ENCODE peak calls at places on chromosomes 6 and 20, in four cellular contexts. M, U, T and W are unnamed samples. For H3K4me1 and H3K27me3, the result is how much of the 10 kb centered on the place peaks cover.

GRCh38 chr20:32509639-32510066 is 75.5 kb downstream of the NOL4L start:
- DNase-seq in M (no peak), U (peak), T (no peak), W (no peak)

GRCh38 chr20:9485614-9486325 is 28.6 kb upstream of the LAMP5 start:
- DNase-seq in M (no peak), U (no peak), T (no peak), W (no peak)

GRCh38 chr20:1376453-1377270 is 16.2 kb downstream of the FKBP1A start:
- DNase-seq in M (no peak), U (no peak), T (no peak), W (no peak)

GRCh38 chr6:111076024-111076680 is 11.2 kb upstream of the SLC16A10 start:
- DNase-seq in M (no peak), U (no peak), T (no peak), W (no peak)

GRCh38 chr20:61816606-61817005 is 249.1 kb downstream of the TAF4 start:
- DNase-seq in M (no peak), U (no peak), T (peak), W (no peak)

GRCh38 chr20:53707341-53708102 is 113.9 kb upstream of the ZNF217 start:
- DNase-seq in M (no peak), U (no peak), T (no peak), W (no peak)

GRCh38 chr6:79146426-79146825 is 68.4 kb upstream of the PHIP start:
- DNase-seq in M (no peak), U (no peak), T (no peak), W (no peak)

GRCh38 chr20:47681977-47682812 is 103.1 kb downstream of the SULF2 start:
- DNase-seq in M (no peak), U (no peak), T (peak), W (no peak)

GRCh38 chr6:130198483-130199035 is 24.2 kb downstream of the SAMD3 start:
- DNase-seq in M (no peak), U (no peak), T (no peak), W (no peak)

DNA sequence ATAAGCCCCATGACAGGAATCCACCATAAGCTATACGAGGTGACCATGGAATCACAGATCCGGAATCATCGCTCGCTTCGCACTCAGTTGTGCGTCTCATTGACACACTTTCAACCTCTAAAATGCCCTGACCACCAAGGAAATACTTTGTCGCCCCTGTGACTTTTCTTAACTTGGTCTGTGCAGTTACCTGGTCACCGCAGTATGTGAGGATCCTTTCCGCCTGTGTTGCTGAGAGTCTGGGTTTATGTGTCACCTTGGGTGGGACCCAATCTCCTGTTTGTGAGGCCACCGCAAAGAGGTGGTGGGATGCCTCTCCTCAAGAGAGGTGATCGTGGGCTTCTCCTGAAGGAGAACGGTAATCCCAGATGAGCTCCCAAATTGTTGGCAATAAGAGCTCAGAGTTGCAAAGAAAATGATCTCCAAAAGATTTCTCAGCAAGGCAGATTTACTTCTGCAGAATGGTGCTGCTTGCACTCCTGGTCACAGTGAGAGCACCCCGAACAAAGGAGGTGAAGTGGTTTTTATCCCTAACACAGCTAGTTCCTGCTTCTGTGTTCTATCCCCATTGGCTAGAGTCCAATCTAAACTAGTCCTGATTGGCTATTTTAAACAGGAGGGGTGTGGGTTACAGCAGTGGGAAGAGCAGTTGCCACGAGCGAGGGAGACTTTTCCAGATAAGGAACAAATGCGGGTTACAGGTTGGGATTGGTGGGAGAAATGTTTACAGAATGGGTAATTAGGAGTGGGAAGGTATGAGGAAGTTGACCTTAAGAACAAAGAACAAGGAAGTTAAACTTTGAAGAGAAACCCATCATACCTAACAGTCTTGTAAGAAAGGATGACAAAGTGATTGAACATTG is 9.1 kb upstream of the ZNFX1 start:
- DNase-seq in M (no peak), U (no peak), T (no peak), W (no peak)
- TF ChIP-seq POLR2A in M (no peak), U (no peak), T (no peak), W (no peak)

GRCh38 chr20:48824830-48825550 is 2.8 kb downstream of the PREX1 start:
- DNase-seq in M (no peak), U (no peak), T (no peak), W (peak)
- H3K4me1 ChIP-seq in M (half or more), U (under half), T (under half), W (under half)

DNA sequence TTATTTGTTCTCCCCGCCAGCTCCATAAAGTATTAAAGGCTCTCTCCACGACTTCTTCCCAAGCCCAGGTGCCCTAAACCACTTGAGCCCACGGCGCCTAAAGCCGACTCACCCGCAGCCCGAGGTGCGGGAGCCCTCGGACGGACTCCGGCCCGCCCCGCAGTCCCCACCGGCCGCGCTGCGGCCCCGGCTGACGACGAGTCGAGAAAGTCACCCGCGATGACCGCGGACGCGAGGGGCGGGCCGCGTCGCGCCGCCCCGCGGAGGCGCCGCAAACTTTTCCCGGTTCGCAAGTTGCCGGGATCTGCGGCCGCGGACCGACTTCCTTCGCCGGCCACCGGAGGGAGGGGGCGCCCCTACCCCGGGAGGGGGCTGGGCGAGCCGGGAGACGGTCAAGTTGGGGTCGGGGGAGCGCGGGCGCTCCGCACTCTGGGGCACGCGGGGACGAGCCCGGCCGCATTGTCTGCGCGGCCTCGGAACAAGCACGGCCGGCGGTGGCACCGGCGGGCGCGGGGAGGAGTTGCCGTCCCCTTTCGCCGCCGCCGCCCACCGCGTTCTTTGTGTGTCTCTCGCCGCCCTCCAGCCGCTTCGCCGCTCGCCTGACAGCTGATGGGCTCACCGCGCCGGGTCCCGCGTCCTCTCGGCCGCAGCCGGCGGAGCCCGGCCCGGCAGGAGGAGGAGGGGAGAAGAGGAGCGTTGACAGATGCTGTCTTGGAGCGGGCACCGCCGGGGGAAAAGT is 131.5 kb downstream of the OGFRL1 start:
- DNase-seq in M (peak), U (peak), T (peak), W (peak)
- H3K27me3 ChIP-seq in M (under half), U (under half), T (under half), W (under half)

GRCh38 chr6:27758471-27758870 is 153.7 kb downstream of the OR2B2 start:
- DNase-seq in M (no peak), U (no peak), T (no peak), W (no peak)
- TF ChIP-seq POLR2A in M (no peak), U (no peak), T (no peak), W (no peak)

GRCh38 chr6:40627316-40627715 is 40.2 kb upstream of the LRFN2 start:
- DNase-seq in M (no peak), U (no peak), T (no peak), W (no peak)

GRCh38 chr6:40626886-40627285 is 39.7 kb upstream of the LRFN2 start:
- DNase-seq in M (no peak), U (no peak), T (no peak), W (no peak)

GRCh38 chr6:40629463-40629862 is 42.3 kb upstream of the LRFN2 start:
- DNase-seq in M (no peak), U (no peak), T (no peak), W (no peak)

GRCh38 chr6:40631760-40632159 is 44.6 kb upstream of the LRFN2 start:
- DNase-seq in M (no peak), U (no peak), T (no peak), W (no peak)

DNA sequence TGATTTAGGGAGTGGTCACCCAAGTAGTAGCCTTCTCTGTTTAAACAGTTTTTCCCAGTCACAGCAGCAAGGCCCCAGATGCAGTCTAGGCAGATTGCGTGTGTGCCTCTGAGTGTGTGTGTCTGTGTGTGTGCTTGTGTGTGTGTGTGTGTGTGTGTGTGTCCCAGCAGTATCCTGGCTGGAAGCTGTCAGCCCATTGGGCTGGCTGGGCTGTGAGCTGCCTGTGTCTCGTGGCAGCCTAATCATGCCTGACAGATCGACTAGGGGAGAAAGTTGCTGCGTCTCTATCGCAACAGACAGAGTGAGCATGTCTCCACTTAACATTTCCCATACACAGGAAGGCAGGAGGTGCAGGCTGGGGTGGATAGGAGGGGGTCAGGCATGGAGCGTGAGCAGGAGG is 42.9 kb upstream of the LRFN2 start:
- DNase-seq in M (no peak), U (no peak), T (no peak), W (no peak)
- H3K4me1 ChIP-seq in M (under half), U (under half), T (under half), W (under half)

DNA sequence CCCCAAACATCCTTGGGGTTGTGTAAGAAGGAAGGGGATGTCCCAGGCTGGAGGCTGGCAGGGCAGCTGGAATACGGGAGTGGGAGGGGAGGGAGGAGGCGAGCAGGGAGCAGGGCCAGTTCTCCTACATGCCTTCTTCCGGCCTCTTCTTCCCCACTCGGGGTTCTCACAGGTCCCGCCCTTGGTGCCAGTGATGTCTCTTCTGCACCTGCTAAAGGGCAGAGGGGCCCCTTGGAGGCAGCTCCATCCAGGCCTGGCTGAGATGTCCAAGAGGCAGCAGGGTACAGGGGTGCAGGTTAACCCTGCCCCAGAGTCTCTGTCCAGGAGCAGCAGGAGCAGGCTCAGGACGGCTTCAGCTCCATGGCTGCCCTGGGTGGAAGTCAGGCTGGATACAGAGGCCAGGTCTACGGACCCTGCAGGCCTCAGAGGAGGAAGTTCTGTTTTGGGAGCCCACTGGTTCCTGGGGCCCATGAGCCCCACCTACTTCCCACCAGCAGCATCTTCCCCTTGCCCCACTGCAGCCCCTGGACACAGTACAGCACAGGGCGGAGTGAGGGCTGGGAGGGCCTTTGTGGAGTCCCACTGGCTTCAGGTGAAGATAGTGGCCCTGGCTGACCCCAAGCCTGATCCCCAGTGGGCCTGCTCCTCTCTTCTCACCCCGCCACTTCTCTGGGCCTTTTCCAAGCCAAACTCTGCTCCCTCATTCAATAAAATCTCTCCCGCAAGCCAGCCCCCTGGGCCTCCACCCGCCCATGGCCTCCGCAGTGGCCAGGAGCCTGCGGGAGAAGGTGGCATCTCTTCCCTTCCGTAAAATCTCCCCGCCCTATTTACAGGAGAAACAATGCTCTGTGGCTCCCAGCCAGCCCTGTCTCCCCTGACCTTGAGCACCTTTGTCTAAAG is 60.4 kb downstream of the YTHDF1 start:
- DNase-seq in M (no peak), U (no peak), T (peak), W (no peak)
- H3K27me3 ChIP-seq in M (half or more), U (under half), T (under half), W (half or more)

DNA sequence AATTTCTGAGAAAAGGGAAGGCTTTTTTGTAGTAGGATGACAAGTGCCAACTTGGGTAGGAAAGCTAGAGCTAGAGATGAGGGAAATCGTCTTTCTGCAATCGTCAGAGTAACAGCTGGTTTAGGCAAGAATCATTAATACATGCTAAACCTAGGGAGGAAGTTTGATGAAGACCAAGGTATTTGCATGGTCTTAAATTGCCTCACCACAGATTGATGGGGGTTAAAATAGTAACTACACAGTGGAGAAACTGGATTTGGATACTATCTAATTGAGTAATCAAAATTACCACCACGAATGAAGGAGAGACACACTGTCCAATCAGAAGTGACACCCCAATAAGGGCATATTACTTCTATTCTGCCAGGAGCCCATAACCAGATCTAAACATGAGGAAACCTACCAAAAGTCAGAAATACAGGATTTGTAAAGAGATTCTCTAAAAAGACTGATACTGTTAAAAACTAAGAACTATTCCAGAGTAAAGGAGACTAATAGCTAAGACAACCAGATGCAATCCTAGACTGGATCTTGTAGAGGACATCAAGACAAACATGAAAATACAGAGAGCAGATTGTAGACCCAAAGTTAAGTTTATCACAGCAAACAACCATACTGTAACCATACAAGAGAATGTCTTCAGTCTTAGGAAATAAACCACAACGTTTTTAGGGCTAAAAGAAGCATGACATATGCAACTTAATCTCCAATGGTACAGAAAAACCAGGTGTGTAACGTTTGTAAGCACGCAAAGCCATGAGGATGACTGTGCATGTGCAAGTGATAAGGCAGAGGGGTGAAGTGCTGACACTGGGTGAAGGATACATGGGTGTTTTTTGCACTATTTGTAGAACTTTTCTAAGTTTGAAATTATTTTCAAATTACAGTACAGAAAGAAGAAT is 21.8 kb downstream of the SNX5 start:
- DNase-seq in M (no peak), U (no peak), T (no peak), W (no peak)
- TF ChIP-seq POLR2A in M (no peak), U (no peak), T (no peak), W (no peak)

DNA sequence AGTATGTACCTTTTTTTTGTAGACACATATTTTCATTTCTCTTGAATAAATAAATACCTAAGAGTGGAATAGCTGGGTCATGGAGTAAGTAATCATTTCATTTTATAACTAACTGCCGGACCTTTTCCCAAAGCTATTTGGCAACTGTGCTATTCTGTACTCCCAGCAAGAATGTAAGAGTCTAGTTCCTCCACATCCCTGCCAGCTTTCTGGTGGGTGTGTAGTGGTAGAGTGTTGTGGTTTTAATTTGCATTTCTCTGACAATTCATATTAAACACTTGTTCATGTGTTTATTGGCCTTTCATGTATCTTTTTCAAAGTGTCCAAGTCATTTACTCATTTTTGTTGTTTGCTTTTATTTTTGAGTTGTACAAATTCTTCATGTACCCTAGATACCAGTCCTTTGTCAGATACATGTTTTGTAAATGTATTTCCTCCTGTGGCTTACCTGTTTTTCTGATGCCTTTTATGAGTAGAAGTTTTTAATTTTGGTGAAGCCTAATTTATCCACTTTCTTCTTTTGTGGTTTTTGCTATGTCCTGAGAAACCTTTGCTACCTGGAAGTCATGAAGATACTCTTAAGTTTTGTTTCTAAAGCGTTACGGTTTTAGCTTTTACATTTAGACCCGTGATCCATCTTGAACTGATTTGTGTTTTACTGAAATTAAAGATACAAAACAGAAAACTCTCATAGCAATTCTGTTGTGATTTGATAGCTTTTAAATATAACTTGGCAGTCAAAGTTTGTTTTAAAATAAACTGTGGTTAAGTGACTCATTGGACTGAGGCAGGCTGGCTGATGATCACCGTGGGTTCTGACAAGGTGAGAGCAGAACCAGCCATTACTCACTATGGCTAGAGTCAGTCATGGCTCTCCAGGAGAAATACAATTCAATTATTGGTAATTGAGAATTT is 7.9 kb downstream of the MYLIP start:
- DNase-seq in M (peak), U (no peak), T (no peak), W (peak)
- H3K4me1 ChIP-seq in M (half or more), U (half or more), T (under half), W (half or more)